ENCODE peak calls at places on chromosome 11, in nine cellular contexts. J is fibroblast of lung; Z is right atrium auricular region; C is CD8-positive, alpha-beta T cell; T is endothelial cell of umbilical vein; F is body of pancreas; V is retinal pigment epithelial cell; D is PC-9; L is IMR-90. S is an unnamed sample.

GRCh38 chr11:33899383-33900037 is 7.6 kb upstream of the LMO2 start:
- DNase-seq in J (peak; percentile 86), Z (peak; percentile 94), F (peak; percentile 63), V (no peak), T (peak; percentile 98), C (no peak), D (peak; percentile 32), L (peak; percentile 66), S (peak; percentile 81)

GRCh38 chr11:67266424-67267187 is at the start of gene GRK2:
- DNase-seq in T (no peak), J (peak; percentile 39), L (peak; percentile 28), C (no peak), V (no peak), F (peak; percentile 60), D (peak; percentile 40), Z (no peak), S (no peak)

GRCh38 chr11:11964774-11965150 is 43.7 kb downstream of the DKK3 start:
- DNase-seq in J (no peak), L (no peak), V (no peak), F (no peak), C (no peak), D (no peak), T (no peak), Z (no peak), S (no peak)

GRCh38 chr11:65885231-65885630 is 3.0 kb downstream of the FIBP start:
- DNase-seq in D (no peak), Z (no peak), F (no peak), J (no peak), L (no peak), C (no peak), T (no peak), V (no peak), S (no peak)

GRCh38 chr11:102142333-102142732 is 32.1 kb downstream of the YAP1 start:
- DNase-seq in Z (no peak), J (peak; percentile 27), C (no peak), D (no peak), T (no peak), F (no peak), L (peak; percentile 20), V (no peak), S (no peak)

GRCh38 chr11:103842795-103843194 is 193.6 kb upstream of the DDI1 start:
- DNase-seq in D (no peak), Z (no peak), C (no peak), T (peak; percentile 3), L (peak; percentile 94), F (no peak), J (peak; percentile 87), V (no peak), S (no peak)

GRCh38 chr11:14902650-14903350 is 10.8 kb upstream of the CYP2R1 start:
- DNase-seq in V (peak; percentile 69), T (peak; percentile 83), C (no peak), D (no peak), J (peak; percentile 61), F (peak; percentile 19), Z (no peak), L (peak; percentile 71), S (no peak)

GRCh38 chr11:44658451-44658850 is 68.3 kb upstream of the TSPAN18 start:
- DNase-seq in J (no peak), D (no peak), Z (peak; percentile 57), F (no peak), C (no peak), L (peak; percentile 13), T (peak; percentile 55), V (no peak), S (no peak)

GRCh38 chr11:94129505-94130335 is 1.1 kb downstream of the PANX1 start:
- DNase-seq in F (no peak), C (no peak), V (no peak), T (peak; percentile 28), Z (no peak), D (no peak), L (peak; percentile 39), J (no peak), S (no peak)

GRCh38 chr11:94325681-94326080 is 21.3 kb downstream of the IZUMO1R start:
- DNase-seq in L (peak; percentile 19), J (no peak), T (peak; percentile 44), C (peak; percentile 13), Z (no peak), D (no peak), F (no peak), V (no peak), S (no peak)

GRCh38 chr11:119759324-119759723 is 30.3 kb upstream of the NECTIN1 start:
- DNase-seq in L (peak; percentile 6), F (no peak), V (peak; percentile 47), J (peak; percentile 85), Z (no peak), T (no peak), C (no peak), D (peak; percentile 31), S (no peak)

GRCh38 chr11:67436459-67437081 is 912 bp downstream of the PTPRCAP start:
- DNase-seq in F (no peak), Z (no peak), D (no peak), V (no peak), C (no peak), J (peak; percentile 12), T (no peak), L (no peak), S (no peak)

GRCh38 chr11:84923489-84923888 is 703.7 kb downstream of the DLG2 start:
- DNase-seq in T (no peak), L (no peak), J (no peak), Z (no peak), D (no peak), C (no peak), V (no peak), F (no peak), S (no peak)
- H3K4me3 ChIP-seq in T (no peak overlapping the region), L (no peak overlapping the region), J (no peak overlapping the region), Z (peak overlapping the region; percentile 40), D (no peak overlapping the region), C (no peak overlapping the region), V (no peak overlapping the region), F (no peak overlapping the region), S (peak overlapping the region; percentile 62)

DNA sequence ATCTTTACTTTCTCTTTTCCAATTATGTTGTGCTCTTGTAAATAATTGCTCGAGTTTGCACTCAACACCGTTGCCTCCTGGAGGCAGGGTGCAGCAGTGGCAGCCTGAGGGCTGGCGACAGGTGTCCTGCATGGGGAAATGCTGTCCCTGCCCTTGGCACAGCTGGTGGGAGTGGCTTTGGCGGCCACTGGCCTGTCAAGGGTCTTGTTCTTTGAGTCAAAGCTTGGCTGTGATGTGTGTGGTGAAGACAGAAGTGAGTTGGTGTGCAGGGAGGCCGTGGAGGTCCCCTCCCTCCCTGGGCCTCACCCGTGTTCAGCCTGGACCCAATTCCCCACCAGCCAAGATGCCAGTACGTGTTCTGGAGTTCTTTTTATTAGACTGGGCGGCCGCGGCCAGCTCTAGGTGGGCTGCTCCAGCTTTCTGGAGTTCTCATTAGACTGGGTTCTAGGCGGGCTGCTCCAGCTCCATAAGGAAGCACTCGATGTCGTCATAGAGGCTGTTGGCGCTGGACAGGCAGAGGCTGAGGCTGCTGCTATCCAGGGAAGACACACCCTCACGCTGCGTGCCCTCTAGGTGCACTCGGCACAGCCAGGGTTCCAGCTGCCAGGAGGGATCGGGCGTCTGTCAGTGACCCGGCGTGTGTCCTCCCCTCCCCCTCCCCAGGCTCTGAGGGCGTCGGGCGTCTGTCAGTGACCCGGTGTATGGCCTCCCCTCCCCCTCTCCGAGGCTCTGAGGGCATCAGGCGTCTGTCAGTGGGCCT is 3.4 kb downstream of the IRF7 start:
- DNase-seq in Z (no peak), D (peak; percentile 31), C (no peak), F (no peak), T (no peak), V (no peak), L (peak; percentile 22), J (no peak), S (no peak)
- TF ChIP-seq CTCF in Z (no peak), D (no peak), C (no peak), F (no peak), T (peak; percentile 9), V (peak; percentile 51), L (peak; percentile 17), J (peak; percentile 38), S (no peak)

GRCh38 chr11:56611174-56611573 is 3.5 kb downstream of the OR5M1 start:
- DNase-seq in L (no peak), C (no peak), T (no peak), J (no peak), V (no peak), F (no peak), D (no peak), Z (no peak), S (no peak)
- H3K4me3 ChIP-seq in L (no peak overlapping the region), C (no peak overlapping the region), T (no peak overlapping the region), J (no peak overlapping the region), V (no peak overlapping the region), F (no peak overlapping the region), D (no peak overlapping the region), Z (no peak overlapping the region), S (no peak overlapping the region)

DNA sequence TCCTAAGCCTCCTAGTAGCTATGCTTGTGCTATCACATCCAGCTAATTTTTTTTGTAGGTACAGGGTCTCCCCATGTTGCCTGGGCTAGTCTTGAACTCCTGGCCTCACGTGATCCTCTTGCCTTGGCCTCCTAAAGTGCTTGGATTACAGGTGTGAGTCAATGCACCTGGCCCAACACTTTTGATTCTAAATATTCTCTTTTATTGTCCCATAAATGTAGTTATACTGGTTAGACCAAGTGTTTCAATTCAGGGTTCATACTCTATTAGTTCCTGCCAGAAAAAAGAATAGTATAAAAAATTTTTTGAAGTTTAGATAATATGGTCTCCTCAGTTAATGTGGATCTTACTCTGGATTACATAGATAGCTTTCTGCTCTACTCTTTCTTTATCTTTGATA is 6.7 kb upstream of the PTH start:
- DNase-seq in C (no peak), L (no peak), F (no peak), J (no peak), D (no peak), V (no peak), T (no peak), Z (no peak), S (no peak)
- TF ChIP-seq CTCF in C (no peak), L (no peak), F (no peak), J (no peak), D (no peak), V (no peak), T (no peak), Z (no peak), S (no peak)

GRCh38 chr11:118265954-118266353 is 1.9 kb upstream of the MPZL2 start:
- DNase-seq in L (no peak), C (no peak), Z (no peak), F (peak; percentile 28), V (no peak), J (no peak), T (peak; percentile 49), D (peak; percentile 71), S (peak; percentile 20)
- H3K4me3 ChIP-seq in L (no peak overlapping the region), C (no peak overlapping the region), Z (no peak overlapping the region), F (no peak overlapping the region), V (no peak overlapping the region), J (no peak overlapping the region), T (no peak overlapping the region), D (no peak overlapping the region), S (no peak overlapping the region)